ENCODE peak calls at places on chromosomes 2 and 18, in four cellular contexts. One of them, this sample, is unnamed.

GRCh38 chr2:28129955-28130695 is 239.6 kb downstream of the BABAM2 start:
- DNase-seq in nephron progenitor cell: no peak
- DNase-seq in stimulated activated CD4-positive, alpha-beta T cell treated with anti-CD3 and anti-CD28 coated beads, Interleukin-4, amount 100 ng/mL, for 1 hour: no peak
- DNase-seq in activated CD4-positive, alpha-beta T cell treated with anti-CD3 and anti-CD28 coated beads for 24 hours: no peak
- DNase-seq in this sample: no peak

GRCh38 chr2:239577913-239578312 is 177.1 kb upstream of the HDAC4 start:
- DNase-seq in nephron progenitor cell: no peak
- DNase-seq in stimulated activated CD4-positive, alpha-beta T cell treated with anti-CD3 and anti-CD28 coated beads, Interleukin-4, amount 100 ng/mL, for 1 hour: no peak
- DNase-seq in activated CD4-positive, alpha-beta T cell treated with anti-CD3 and anti-CD28 coated beads for 24 hours: no peak
- DNase-seq in this sample: no peak

GRCh38 chr2:229300814-229301213 is 29.7 kb upstream of the PID1 start:
- DNase-seq in nephron progenitor cell: no peak
- DNase-seq in stimulated activated CD4-positive, alpha-beta T cell treated with anti-CD3 and anti-CD28 coated beads, Interleukin-4, amount 100 ng/mL, for 1 hour: no peak
- DNase-seq in activated CD4-positive, alpha-beta T cell treated with anti-CD3 and anti-CD28 coated beads for 24 hours: no peak
- DNase-seq in this sample: no peak

GRCh38 chr18:22324191-22325131 is 93.3 kb downstream of the CTAGE1 start:
- DNase-seq in nephron progenitor cell: peak
- DNase-seq in stimulated activated CD4-positive, alpha-beta T cell treated with anti-CD3 and anti-CD28 coated beads, Interleukin-4, amount 100 ng/mL, for 1 hour: no peak
- DNase-seq in activated CD4-positive, alpha-beta T cell treated with anti-CD3 and anti-CD28 coated beads for 24 hours: no peak
- DNase-seq in this sample: no peak

GRCh38 chr2:239379641-239380170 is 21.1 kb downstream of the HDAC4 start:
- DNase-seq in nephron progenitor cell: no peak
- DNase-seq in stimulated activated CD4-positive, alpha-beta T cell treated with anti-CD3 and anti-CD28 coated beads, Interleukin-4, amount 100 ng/mL, for 1 hour: no peak
- DNase-seq in activated CD4-positive, alpha-beta T cell treated with anti-CD3 and anti-CD28 coated beads for 24 hours: no peak
- DNase-seq in this sample: no peak

GRCh38 chr2:48589170-48589767 is 28.4 kb upstream of the GTF2A1L start:
- DNase-seq in nephron progenitor cell: peak
- DNase-seq in stimulated activated CD4-positive, alpha-beta T cell treated with anti-CD3 and anti-CD28 coated beads, Interleukin-4, amount 100 ng/mL, for 1 hour: no peak
- DNase-seq in activated CD4-positive, alpha-beta T cell treated with anti-CD3 and anti-CD28 coated beads for 24 hours: no peak
- DNase-seq in this sample: no peak

GRCh38 chr18:49019446-49020045 is 68.8 kb upstream of the SMAD7 start:
- DNase-seq in nephron progenitor cell: no peak
- DNase-seq in stimulated activated CD4-positive, alpha-beta T cell treated with anti-CD3 and anti-CD28 coated beads, Interleukin-4, amount 100 ng/mL, for 1 hour: no peak
- DNase-seq in activated CD4-positive, alpha-beta T cell treated with anti-CD3 and anti-CD28 coated beads for 24 hours: no peak
- DNase-seq in this sample: no peak

GRCh38 chr2:107281637-107282036 is 395.7 kb upstream of the ST6GAL2 start:
- DNase-seq in nephron progenitor cell: no peak
- DNase-seq in stimulated activated CD4-positive, alpha-beta T cell treated with anti-CD3 and anti-CD28 coated beads, Interleukin-4, amount 100 ng/mL, for 1 hour: no peak
- DNase-seq in activated CD4-positive, alpha-beta T cell treated with anti-CD3 and anti-CD28 coated beads for 24 hours: no peak
- DNase-seq in this sample: no peak

GRCh38 chr2:75512455-75513212 is 48.1 kb downstream of the EVA1A start:
- DNase-seq in nephron progenitor cell: no peak
- DNase-seq in stimulated activated CD4-positive, alpha-beta T cell treated with anti-CD3 and anti-CD28 coated beads, Interleukin-4, amount 100 ng/mL, for 1 hour: no peak
- DNase-seq in activated CD4-positive, alpha-beta T cell treated with anti-CD3 and anti-CD28 coated beads for 24 hours: no peak
- DNase-seq in this sample: no peak

GRCh38 chr18:48851563-48851962 is 99.2 kb downstream of the SMAD7 start:
- DNase-seq in nephron progenitor cell: no peak
- DNase-seq in stimulated activated CD4-positive, alpha-beta T cell treated with anti-CD3 and anti-CD28 coated beads, Interleukin-4, amount 100 ng/mL, for 1 hour: no peak
- DNase-seq in activated CD4-positive, alpha-beta T cell treated with anti-CD3 and anti-CD28 coated beads for 24 hours: no peak
- DNase-seq in this sample: no peak

GRCh38 chr2:72993585-72994280 is 76.4 kb downstream of the EMX1 start:
- DNase-seq in nephron progenitor cell: no peak
- DNase-seq in stimulated activated CD4-positive, alpha-beta T cell treated with anti-CD3 and anti-CD28 coated beads, Interleukin-4, amount 100 ng/mL, for 1 hour: no peak
- DNase-seq in activated CD4-positive, alpha-beta T cell treated with anti-CD3 and anti-CD28 coated beads for 24 hours: no peak
- DNase-seq in this sample: no peak

GRCh38 chr2:3169106-3169870 is 208.3 kb downstream of the EIPR1 start:
- DNase-seq in nephron progenitor cell: no peak
- DNase-seq in stimulated activated CD4-positive, alpha-beta T cell treated with anti-CD3 and anti-CD28 coated beads, Interleukin-4, amount 100 ng/mL, for 1 hour: no peak
- DNase-seq in activated CD4-positive, alpha-beta T cell treated with anti-CD3 and anti-CD28 coated beads for 24 hours: no peak
- DNase-seq in this sample: no peak

GRCh38 chr2:119350311-119350998 is 16.2 kb downstream of the C2orf76 start:
- DNase-seq in nephron progenitor cell: no peak
- DNase-seq in stimulated activated CD4-positive, alpha-beta T cell treated with anti-CD3 and anti-CD28 coated beads, Interleukin-4, amount 100 ng/mL, for 1 hour: no peak
- DNase-seq in activated CD4-positive, alpha-beta T cell treated with anti-CD3 and anti-CD28 coated beads for 24 hours: no peak
- DNase-seq in this sample: no peak

GRCh38 chr2:39757156-39757555 is 21.9 kb downstream of the THUMPD2 start:
- DNase-seq in nephron progenitor cell: no peak
- DNase-seq in stimulated activated CD4-positive, alpha-beta T cell treated with anti-CD3 and anti-CD28 coated beads, Interleukin-4, amount 100 ng/mL, for 1 hour: no peak
- DNase-seq in activated CD4-positive, alpha-beta T cell treated with anti-CD3 and anti-CD28 coated beads for 24 hours: no peak
- DNase-seq in this sample: no peak

GRCh38 chr2:229268626-229269025 is 2.5 kb downstream of the PID1 start:
- DNase-seq in nephron progenitor cell: no peak
- DNase-seq in stimulated activated CD4-positive, alpha-beta T cell treated with anti-CD3 and anti-CD28 coated beads, Interleukin-4, amount 100 ng/mL, for 1 hour: no peak
- DNase-seq in activated CD4-positive, alpha-beta T cell treated with anti-CD3 and anti-CD28 coated beads for 24 hours: no peak
- DNase-seq in this sample: no peak

GRCh38 chr2:11805920-11806319 is 59.5 kb downstream of the LPIN1 start:
- DNase-seq in nephron progenitor cell: no peak
- DNase-seq in stimulated activated CD4-positive, alpha-beta T cell treated with anti-CD3 and anti-CD28 coated beads, Interleukin-4, amount 100 ng/mL, for 1 hour: no peak
- DNase-seq in activated CD4-positive, alpha-beta T cell treated with anti-CD3 and anti-CD28 coated beads for 24 hours: no peak
- DNase-seq in this sample: no peak

GRCh38 chr18:58225101-58225500 is 181.1 kb downstream of the NEDD4L start:
- DNase-seq in nephron progenitor cell: no peak
- DNase-seq in stimulated activated CD4-positive, alpha-beta T cell treated with anti-CD3 and anti-CD28 coated beads, Interleukin-4, amount 100 ng/mL, for 1 hour: peak
- DNase-seq in activated CD4-positive, alpha-beta T cell treated with anti-CD3 and anti-CD28 coated beads for 24 hours: peak
- DNase-seq in this sample: peak

GRCh38 chr2:23002234-23002633 is 382.7 kb upstream of the KLHL29 start:
- DNase-seq in nephron progenitor cell: no peak
- DNase-seq in stimulated activated CD4-positive, alpha-beta T cell treated with anti-CD3 and anti-CD28 coated beads, Interleukin-4, amount 100 ng/mL, for 1 hour: no peak
- DNase-seq in activated CD4-positive, alpha-beta T cell treated with anti-CD3 and anti-CD28 coated beads for 24 hours: no peak
- DNase-seq in this sample: no peak

GRCh38 chr2:220178991-220179695 is 551.7 kb downstream of the SLC4A3 start:
- DNase-seq in nephron progenitor cell: no peak
- DNase-seq in stimulated activated CD4-positive, alpha-beta T cell treated with anti-CD3 and anti-CD28 coated beads, Interleukin-4, amount 100 ng/mL, for 1 hour: no peak
- DNase-seq in activated CD4-positive, alpha-beta T cell treated with anti-CD3 and anti-CD28 coated beads for 24 hours: no peak
- DNase-seq in this sample: no peak

GRCh38 chr2:74250189-74250631 is 51.8 kb downstream of the MTHFD2 start:
- DNase-seq in nephron progenitor cell: peak
- DNase-seq in stimulated activated CD4-positive, alpha-beta T cell treated with anti-CD3 and anti-CD28 coated beads, Interleukin-4, amount 100 ng/mL, for 1 hour: peak
- DNase-seq in activated CD4-positive, alpha-beta T cell treated with anti-CD3 and anti-CD28 coated beads for 24 hours: peak
- DNase-seq in this sample: peak

GRCh38 chr2:188293601-188294482 is 2.2 kb downstream of the GULP1 start:
- DNase-seq in nephron progenitor cell: peak
- DNase-seq in stimulated activated CD4-positive, alpha-beta T cell treated with anti-CD3 and anti-CD28 coated beads, Interleukin-4, amount 100 ng/mL, for 1 hour: no peak
- DNase-seq in activated CD4-positive, alpha-beta T cell treated with anti-CD3 and anti-CD28 coated beads for 24 hours: no peak
- DNase-seq in this sample: no peak

This sample was measured in activated naive CD8-positive, alpha-beta T cell treated with anti-CD3 and anti-CD28 coated beads for 36 hours.